ENCODE peak calls at places on chromosomes 13 and 19, in nine cellular contexts. E is pancreas; O is breast epithelium; X is tibial artery; J is endothelial cell; Q is lung; K is psoas muscle; D is upper lobe of left lung; M is CD8-positive, alpha-beta T cell. B is an unnamed sample.
A peak's percentile ranks its signal among the peaks of the same experiment; 100 is the strongest.

GRCh38 chr19:7908742-7909461 is 5.2 kb downstream of the MAP2K7 start:
- DNase-seq in Q (no peak), O (no peak), X (no peak), D (no peak), E (no peak), K (no peak), J (no peak), M (no peak), B (peak; percentile 14)

GRCh38 chr19:40416918-40417713 is 3.9 kb upstream of the PRX start:
- DNase-seq in O (peak; percentile 71), X (peak; percentile 62), K (peak; percentile 60), D (peak; percentile 62), J (peak; percentile 58), E (no peak), M (no peak), Q (no peak), B (no peak)

GRCh38 chr19:57786906-57787305 is 17.4 kb downstream of the ZNF586 start:
- DNase-seq in X (no peak), D (no peak), O (no peak), E (no peak), M (no peak), K (no peak), Q (no peak), J (no peak), B (no peak)

GRCh38 chr13:22486490-22486889 is 694.3 kb upstream of the SGCG start:
- DNase-seq in Q (no peak), J (no peak), M (no peak), E (no peak), D (no peak), K (no peak), X (no peak), O (no peak), B (no peak)

GRCh38 chr13:48585456-48585840 is 52.6 kb upstream of the RCBTB2 start:
- DNase-seq in O (peak; percentile 90), E (peak; percentile 35), Q (peak; percentile 15), X (no peak), J (no peak), D (no peak), M (no peak), K (no peak), B (no peak)

GRCh38 chr13:49597043-49597669 is 11.8 kb upstream of the RCBTB1 start:
- DNase-seq in D (no peak), J (no peak), M (no peak), Q (no peak), E (no peak), O (no peak), X (no peak), K (no peak), B (no peak)

GRCh38 chr19:8473652-8474476 is 28.6 kb downstream of the PRAM1 start:
- DNase-seq in K (no peak), Q (no peak), X (no peak), M (no peak), D (peak; percentile 18), J (no peak), O (no peak), E (no peak), B (no peak)

GRCh38 chr19:44782729-44783128 is 5.0 kb downstream of the CBLC start:
- DNase-seq in D (no peak), J (no peak), O (no peak), X (no peak), E (no peak), K (no peak), Q (no peak), M (no peak), B (no peak)

GRCh38 chr19:9295411-9295849 is 14.2 kb downstream of the ZNF699 start:
- DNase-seq in D (no peak), Q (no peak), X (no peak), J (no peak), K (no peak), E (no peak), M (no peak), O (no peak), B (no peak)

GRCh38 chr13:76271728-76272232 is 614.4 kb downstream of the KCTD12 start:
- DNase-seq in E (no peak), M (no peak), O (no peak), J (no peak), Q (no peak), X (no peak), D (no peak), K (no peak), B (no peak)

GRCh38 chr13:87280139-87280538 is 391.0 kb upstream of the SLITRK5 start:
- DNase-seq in K (no peak), M (no peak), E (no peak), O (no peak), J (no peak), X (no peak), Q (no peak), D (no peak), B (no peak)

GRCh38 chr13:87274209-87274819 is 396.9 kb upstream of the SLITRK5 start:
- DNase-seq in X (no peak), D (no peak), J (peak; percentile 61), O (no peak), K (no peak), E (peak; percentile 25), Q (peak; percentile 34), M (no peak), B (peak; percentile 47)
- TF ChIP-seq CTCF in X (no peak), D (no peak), J (peak; percentile 57), O (no peak), K (peak; percentile 8), E (no peak), Q (no peak), M (no peak), B (peak; percentile 69)

GRCh38 chr19:2087621-2088100 is 8.5 kb downstream of the MOB3A start:
- DNase-seq in E (no peak), Q (no peak), O (no peak), X (peak; percentile 46), M (no peak), D (peak; percentile 60), K (no peak), J (no peak), B (no peak)

GRCh38 chr19:2084993-2085720 is 11.0 kb downstream of the MOB3A start:
- DNase-seq in J (peak; percentile 69), E (no peak), Q (peak; percentile 81), O (peak; percentile 61), D (peak; percentile 89), M (peak; percentile 92), K (peak; percentile 65), X (peak; percentile 65), B (no peak)

GRCh38 chr19:2089727-2090053 is 6.4 kb downstream of the MOB3A start:
- DNase-seq in X (no peak), O (no peak), M (no peak), J (no peak), Q (no peak), D (no peak), K (no peak), E (no peak), B (no peak)

GRCh38 chr19:2083174-2083854 is 12.8 kb downstream of the MOB3A start:
- DNase-seq in E (no peak), M (peak; percentile 62), X (no peak), J (no peak), O (no peak), Q (no peak), D (peak; percentile 62), K (no peak), B (no peak)

GRCh38 chr19:2089001-2089711 is 7.0 kb downstream of the MOB3A start:
- DNase-seq in X (no peak), J (no peak), M (no peak), O (peak; percentile 65), K (no peak), E (no peak), D (no peak), Q (no peak), B (no peak)
- TF ChIP-seq CTCF in X (no peak), J (no peak), M (no peak), O (no peak), K (no peak), E (no peak), D (no peak), Q (no peak), B (no peak)

DNA sequence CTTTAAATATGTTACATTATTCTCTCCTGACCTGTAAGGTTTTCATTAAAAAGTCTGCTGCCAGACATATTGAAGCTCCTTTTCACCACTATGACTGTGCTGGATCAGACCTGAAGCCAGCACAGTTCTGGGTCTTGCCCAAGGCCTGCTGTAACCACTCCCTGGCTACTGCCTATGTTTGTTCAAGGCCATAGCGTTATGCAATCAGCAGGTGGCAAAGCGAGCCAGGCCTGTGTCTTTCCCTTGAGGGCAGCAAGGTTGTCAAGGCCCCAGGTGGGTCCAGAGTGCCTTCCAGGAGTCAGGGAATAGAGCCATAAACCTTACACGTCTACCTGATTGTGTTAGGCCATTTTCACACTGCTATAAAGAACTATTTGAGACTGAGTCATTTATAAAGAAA is 496.8 kb upstream of the PCDH9 start:
- DNase-seq in O (no peak), K (no peak), J (no peak), M (no peak), D (no peak), E (peak; percentile 9), X (no peak), Q (no peak), B (no peak)
- TF ChIP-seq CTCF in O (no peak), K (no peak), J (no peak), M (no peak), D (no peak), E (no peak), X (no peak), Q (no peak), B (no peak)

DNA sequence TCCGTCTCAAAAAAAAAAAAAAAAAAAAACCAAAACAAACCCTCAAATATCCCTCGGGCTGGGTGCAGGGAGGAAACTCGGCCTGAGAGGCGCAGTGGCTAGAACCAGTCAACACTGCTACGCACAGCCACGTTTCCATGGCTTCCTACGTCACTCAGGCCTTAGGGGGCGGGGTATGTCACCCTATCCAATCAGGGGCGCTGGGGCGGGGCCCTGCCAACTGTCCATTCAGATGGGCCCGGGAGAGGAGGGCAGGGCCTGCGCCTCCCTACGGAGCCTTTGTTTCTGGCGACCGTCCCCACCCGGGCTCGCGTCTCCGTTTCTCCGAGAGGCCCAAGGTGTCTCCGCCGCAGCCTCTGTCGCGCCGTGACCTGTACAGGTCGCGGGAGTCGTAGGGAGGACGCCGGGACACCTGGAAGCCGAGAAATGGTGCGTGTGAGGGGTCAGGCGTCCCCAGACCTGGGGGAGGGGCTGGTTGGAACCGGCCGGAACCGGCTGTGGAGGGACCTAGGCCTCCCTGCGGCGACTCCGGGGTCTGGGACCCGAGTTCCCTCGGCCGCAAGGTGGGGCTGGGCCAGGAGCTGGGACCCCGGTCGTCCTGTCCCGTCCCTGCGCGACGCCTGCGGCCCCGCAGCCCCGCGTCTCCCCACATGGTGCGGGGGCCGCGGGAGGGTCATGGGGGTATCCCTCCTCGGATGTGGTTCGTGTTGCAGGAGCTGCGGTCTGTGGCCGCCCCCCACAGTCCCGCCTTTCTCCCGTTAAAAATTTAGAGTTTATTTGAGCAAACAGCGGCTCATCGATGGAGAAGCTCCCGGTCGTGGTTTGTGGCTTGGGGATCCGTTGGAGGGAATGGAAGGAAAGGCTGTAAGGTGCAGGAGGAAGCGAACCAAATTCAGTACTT is at the start of gene ZNF627:
- DNase-seq in M (peak; percentile 94), O (peak; percentile 100), K (peak; percentile 99), D (peak; percentile 99), Q (peak; percentile 99), J (peak; percentile 96), E (peak; percentile 99), X (peak; percentile 100), B (peak; percentile 99)
- TF ChIP-seq CTCF in M (no peak), O (peak; percentile 19), K (no peak), D (peak; percentile 25), Q (peak; percentile 11), J (no peak), E (no peak), X (no peak), B (peak; percentile 13)